ENCODE peak calls at places on chromosomes 12 and 14, in seven cellular contexts. P is cardiac fibroblast, G is PC-9, T is psoas muscle, B is heart left ventricle, M is WERI-Rb-1, Z is HFF-Myc. R is an unnamed sample.

GRCh38 chr12:126362490-126362889 is 1297.3 kb downstream of the AACS start:
- DNase-seq in P (no peak), G (no peak), T (no peak), B (no peak), M (no peak), Z (no peak), R (no peak)

GRCh38 chr14:98579140-98579539 is 692.9 kb downstream of the BCL11B start:
- DNase-seq in P (no peak), G (no peak), T (no peak), B (no peak), M (no peak), Z (no peak), R (no peak)

GRCh38 chr12:92469837-92470236 is 233.0 kb upstream of the PLEKHG7 start:
- DNase-seq in P (peak; percentile 20), G (no peak), T (peak; percentile 75), B (peak; percentile 83), M (no peak), Z (no peak), R (no peak)

GRCh38 chr14:32472512-32473472 is 143.7 kb downstream of the AKAP6 start:
- DNase-seq in P (peak; percentile 77), G (peak; percentile 79), T (peak; percentile 27), B (peak; percentile 21), M (no peak), Z (peak; percentile 59), R (peak; percentile 38)

GRCh38 chr14:104774453-104775072 is 21.0 kb downstream of the AKT1 start:
- DNase-seq in P (no peak), G (no peak), T (no peak), B (no peak), M (no peak), Z (no peak), R (no peak)

GRCh38 chr12:28104893-28105864 is 85.1 kb upstream of the CCDC91 start:
- DNase-seq in P (peak; percentile 54), G (no peak), T (no peak), B (no peak), M (no peak), Z (no peak), R (peak; percentile 70)

GRCh38 chr12:92208613-92209121 is 63.0 kb upstream of the BTG1 start:
- DNase-seq in P (peak; percentile 61), G (peak; percentile 72), T (no peak), B (peak; percentile 15), M (peak; percentile 53), Z (no peak), R (peak; percentile 38)

GRCh38 chr12:46661161-46661845 is 164.5 kb downstream of the SLC38A4 start:
- DNase-seq in P (peak; percentile 95), G (peak; percentile 72), T (no peak), B (peak; percentile 24), M (peak; percentile 17), Z (peak; percentile 73), R (peak; percentile 91)

GRCh38 chr14:23727566-23728335 is 91.6 kb downstream of the DHRS2 start:
- DNase-seq in P (peak; percentile 23), G (peak; percentile 86), T (no peak), B (no peak), M (peak; percentile 40), Z (peak; percentile 20), R (peak; percentile 40)

GRCh38 chr12:113727651-113728061 is 238.5 kb downstream of the RBM19 start:
- DNase-seq in P (peak; percentile 10), G (peak; percentile 88), T (no peak), B (no peak), M (no peak), Z (no peak), R (no peak)

DNA sequence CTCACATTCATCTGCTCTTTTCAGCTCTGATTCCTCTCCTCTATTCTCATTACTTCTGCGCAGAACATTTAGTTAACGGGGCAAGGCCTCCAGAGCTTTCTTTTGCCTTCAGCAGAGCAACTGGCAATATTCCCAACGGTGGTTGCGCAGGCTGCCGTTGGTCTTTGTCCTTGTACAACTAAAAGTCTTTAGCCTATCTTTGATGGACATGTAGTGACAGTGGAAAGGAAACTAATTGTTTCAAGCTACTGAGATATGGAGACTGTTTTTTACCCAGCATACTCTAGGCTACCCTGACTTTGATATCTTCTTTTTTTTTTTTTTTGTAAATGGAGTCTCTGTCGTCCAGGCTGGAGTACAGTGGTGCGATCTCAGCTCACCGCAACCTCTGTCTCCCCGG is 12.6 kb downstream of the R3HDM2 start:
- DNase-seq in P (no peak), G (no peak), T (no peak), B (no peak), M (no peak), Z (no peak), R (no peak)
- TF ChIP-seq CTCF in P (no peak), G (no peak), T (no peak), B (no peak), M (no peak), Z (no peak), R (no peak)

GRCh38 chr12:121205491-121205890 is 4.4 kb upstream of the P2RX4 start:
- DNase-seq in P (no peak), G (no peak), T (no peak), B (no peak), M (no peak), Z (no peak), R (no peak)

GRCh38 chr12:121209629-121210572 is at the start of gene P2RX4:
- DNase-seq in P (peak; percentile 72), G (peak; percentile 56), T (peak; percentile 84), B (peak; percentile 85), M (peak; percentile 90), Z (no peak), R (peak; percentile 83)

GRCh38 chr12:121214171-121214777 is 4.3 kb downstream of the P2RX4 start:
- DNase-seq in P (peak; percentile 78), G (peak; percentile 55), T (no peak), B (no peak), M (no peak), Z (no peak), R (peak; percentile 89)

GRCh38 chr12:121212875-121213274 is 2.9 kb downstream of the P2RX4 start:
- DNase-seq in P (no peak), G (no peak), T (no peak), B (no peak), M (no peak), Z (no peak), R (no peak)

DNA sequence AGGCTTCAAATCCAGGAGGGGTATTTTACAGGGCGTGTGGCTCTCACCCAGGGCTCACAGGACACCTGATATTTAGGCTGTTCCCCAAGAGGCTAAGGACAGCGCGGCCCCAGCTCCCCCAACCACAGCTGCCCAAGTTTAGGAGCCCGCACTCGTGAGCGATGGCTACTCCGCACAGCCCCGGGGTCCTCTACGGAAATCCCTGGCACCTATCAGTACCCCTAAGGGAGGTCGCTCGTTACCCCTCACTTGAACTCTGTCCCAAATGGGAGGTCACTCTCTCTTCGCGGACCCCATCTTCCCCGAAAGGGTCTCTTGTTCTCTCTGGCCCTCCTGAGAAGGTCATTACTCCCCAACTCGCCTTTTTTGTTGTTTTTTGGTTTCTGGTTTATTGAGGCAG is 708 bp upstream of the P2RX4 start:
- DNase-seq in P (no peak), G (no peak), T (no peak), B (no peak), M (no peak), Z (no peak), R (no peak)
- H3K4me3 ChIP-seq in P (no peak overlapping the region), G (peak overlapping the region; percentile 70), T (peak overlapping the region; percentile 69), B (peak overlapping the region; percentile 84), M (no peak overlapping the region), Z (peak overlapping the region; percentile 59), R (no peak overlapping the region)

GRCh38 chr12:13079440-13079906 is 24.0 kb downstream of the GSG1 start:
- DNase-seq in P (no peak), G (peak; percentile 33), T (no peak), B (no peak), M (no peak), Z (no peak), R (no peak)
- TF ChIP-seq CTCF in P (peak; percentile 3), G (no peak), T (no peak), B (no peak), M (peak; percentile 14), Z (no peak), R (peak; percentile 34)

GRCh38 chr12:41190360-41190759 is 2.2 kb downstream of the PDZRN4 start:
- DNase-seq in P (peak; percentile 1), G (no peak), T (no peak), B (no peak), M (peak; percentile 33), Z (no peak), R (peak; percentile 8)
- H3K4me3 ChIP-seq in P (no peak overlapping the region), G (no peak overlapping the region), T (peak overlapping the region; percentile 42), B (peak overlapping the region; percentile 54), M (no peak overlapping the region), Z (no peak overlapping the region), R (no peak overlapping the region)

GRCh38 chr12:44526655-44527199 is 349.4 kb downstream of the NELL2 start:
- DNase-seq in P (no peak), G (no peak), T (no peak), B (no peak), M (no peak), Z (no peak), R (no peak)
- TF ChIP-seq CTCF in P (no peak), G (no peak), T (no peak), B (no peak), M (no peak), Z (no peak), R (no peak)

DNA sequence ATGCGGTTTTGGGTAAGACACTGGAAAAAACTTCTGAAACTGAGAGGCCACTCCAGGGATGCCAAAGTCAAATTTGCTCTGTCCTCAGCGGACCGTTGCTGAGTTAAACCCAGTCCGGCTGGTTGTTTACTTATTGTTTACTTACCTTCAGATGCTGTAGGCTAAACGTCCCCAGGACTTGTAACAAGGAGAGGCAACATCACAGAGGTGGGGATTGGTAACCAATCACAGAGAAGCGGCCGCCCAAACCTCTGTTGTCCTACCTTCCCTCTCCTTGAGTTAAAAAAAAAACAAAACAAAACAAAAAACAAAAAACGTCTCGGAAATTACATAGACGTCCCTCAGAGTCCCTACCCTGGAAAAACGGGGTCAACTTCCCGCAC is 380 bp downstream of the ANO2 start:
- DNase-seq in P (no peak), G (no peak), T (no peak), B (no peak), M (no peak), Z (no peak), R (no peak)
- H3K4me3 ChIP-seq in P (peak overlapping the region; percentile 14), G (no peak overlapping the region), T (peak overlapping the region; percentile 40), B (peak overlapping the region; percentile 59), M (peak overlapping the region; percentile 78), Z (peak overlapping the region; percentile 23), R (peak overlapping the region; percentile 35)

DNA sequence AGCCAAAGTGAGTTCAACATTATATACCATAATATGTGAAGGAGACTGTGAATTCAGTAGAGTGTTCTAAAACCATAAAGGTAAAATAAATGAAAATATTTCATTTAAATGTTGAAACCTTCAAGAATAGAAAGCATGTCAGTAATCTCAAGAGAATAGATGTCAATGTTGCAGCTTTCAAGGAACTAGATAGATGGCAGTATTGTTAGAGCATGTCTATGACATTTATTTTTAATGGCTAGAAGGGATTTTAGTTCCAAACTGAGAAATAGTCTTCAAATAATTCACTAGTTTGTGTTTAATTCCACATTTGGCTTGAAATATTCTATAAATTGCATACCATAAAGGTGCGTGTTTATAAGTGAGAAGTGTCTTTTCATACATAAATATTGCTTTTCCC is 326.5 kb downstream of the FLRT2 start:
- DNase-seq in P (no peak), G (no peak), T (no peak), B (no peak), M (no peak), Z (no peak), R (no peak)
- TF ChIP-seq CTCF in P (no peak), G (peak; percentile 33), T (no peak), B (peak; percentile 18), M (no peak), Z (no peak), R (peak; percentile 18)